ENCODE peak calls at places on chromosomes 13 and 19, in five cellular contexts. C is tibial nerve, O is mucosa of descending colon, A is colonic mucosa, D is GM12865. V is an unnamed sample.

GRCh38 chr19:14361824-14362223 is 19.4 kb upstream of the ADGRE5 start:
- DNase-seq in A (no peak), O (no peak), D (peak; percentile 76), C (no peak), V (no peak)

GRCh38 chr13:76397413-76397812 is 488.8 kb downstream of the KCTD12 start:
- DNase-seq in O (no peak), A (no peak), C (no peak), D (peak; percentile 5), V (no peak)

GRCh38 chr13:106373304-106373988 is 162.0 kb downstream of the EFNB2 start:
- DNase-seq in C (no peak), O (no peak), A (no peak), D (peak; percentile 77), V (no peak)

GRCh38 chr19:8320564-8321066 is 560 bp downstream of the NDUFA7 start:
- DNase-seq in O (peak; percentile 44), A (no peak), D (peak; percentile 40), C (no peak), V (no peak)

GRCh38 chr19:56110515-56111448 is 10.3 kb downstream of the ZNF787 start:
- DNase-seq in C (no peak), A (peak; percentile 55), O (peak; percentile 53), D (no peak), V (no peak)

GRCh38 chr13:40158218-40158617 is 502.8 kb downstream of the COG6 start:
- DNase-seq in O (no peak), A (no peak), D (no peak), C (no peak), V (no peak)

GRCh38 chr19:53294786-53295441 is 27.4 kb upstream of the VN1R4 start:
- DNase-seq in A (no peak), O (no peak), C (no peak), D (no peak), V (no peak)

GRCh38 chr13:80753951-80754350 is 413.0 kb upstream of the SPRY2 start:
- DNase-seq in D (no peak), O (no peak), A (no peak), C (no peak), V (no peak)

GRCh38 chr13:20400774-20401173 is 124.9 kb downstream of the CRYL1 start:
- DNase-seq in A (no peak), D (no peak), O (no peak), C (no peak), V (no peak)

GRCh38 chr13:49300716-49301589 is 53.2 kb downstream of the CDADC1 start:
- DNase-seq in C (peak; percentile 57), O (peak; percentile 63), D (peak; percentile 85), A (peak; percentile 69), V (no peak)

GRCh38 chr19:51123381-51124186 is 1.1 kb upstream of the SIGLEC9 start:
- DNase-seq in A (no peak), O (no peak), C (peak; percentile 51), D (no peak), V (peak; percentile 81)

DNA sequence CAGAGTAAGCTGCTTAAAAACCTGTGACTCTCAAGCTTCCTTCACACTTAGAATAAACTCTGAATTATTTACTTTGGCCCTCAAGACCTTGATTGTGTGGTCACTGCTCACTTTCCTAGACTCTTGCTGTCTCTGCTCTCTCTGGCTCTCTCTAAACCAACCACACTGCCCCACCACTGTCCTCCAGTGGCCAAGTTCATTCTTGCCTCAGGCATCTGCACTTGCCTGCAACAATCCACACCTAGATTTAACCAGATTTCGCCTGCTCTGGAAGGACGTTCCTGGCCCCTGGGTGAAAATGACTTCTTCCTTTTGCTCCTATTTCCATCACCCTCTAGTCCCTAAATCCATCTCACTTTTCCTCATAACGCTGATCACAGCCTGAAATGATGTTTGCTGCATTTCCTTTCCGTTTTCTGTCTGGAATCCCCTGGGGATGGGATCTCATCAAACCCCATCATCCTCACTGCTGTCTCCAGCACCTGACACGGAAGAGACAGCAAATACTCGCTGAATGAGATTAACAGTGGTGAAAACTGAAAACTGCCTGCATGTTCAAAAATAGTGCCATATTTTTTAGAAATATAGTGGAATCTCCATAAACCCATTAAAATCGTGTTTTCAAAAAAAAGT is 232.6 kb downstream of the UQCRFS1 start:
- DNase-seq in C (no peak), O (no peak), A (no peak), D (no peak), V (no peak)
- TF ChIP-seq CTCF in C (no peak), O (no peak), A (no peak), D (no peak), V (peak; percentile 71)

GRCh38 chr19:40254714-40255418 is 28.4 kb upstream of the CCNP start:
- DNase-seq in D (no peak), A (no peak), O (no peak), C (no peak), V (no peak)
- TF ChIP-seq CTCF in D (no peak), A (no peak), O (no peak), C (no peak), V (no peak)

DNA sequence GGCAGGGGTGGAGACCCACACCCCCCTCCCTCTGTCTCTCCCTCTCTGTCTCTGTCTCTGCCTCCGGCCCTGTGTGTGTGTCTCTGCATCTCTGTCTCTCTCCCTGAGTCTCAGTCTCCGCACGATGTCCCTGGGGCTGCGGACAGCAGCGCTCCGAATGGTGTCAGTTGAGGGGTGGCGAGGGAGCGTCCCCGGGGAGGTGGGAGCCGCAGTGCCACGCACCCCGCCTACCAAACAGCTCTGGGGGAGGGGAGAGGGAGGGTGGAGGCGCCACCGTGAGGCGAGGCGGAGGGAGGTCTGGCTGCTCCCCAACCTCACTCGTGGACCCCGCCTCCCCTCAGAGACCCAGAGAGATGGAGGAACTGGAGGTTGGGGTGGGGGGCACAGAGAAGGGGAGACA is 7.4 kb downstream of the ERFL start:
- DNase-seq in D (no peak), O (no peak), A (no peak), C (no peak), V (no peak)
- TF ChIP-seq CTCF in D (no peak), O (no peak), A (no peak), C (no peak), V (no peak)

GRCh38 chr13:98143157-98143553 is 261 bp downstream of the FARP1 start:
- DNase-seq in A (no peak), C (no peak), O (peak; percentile 54), D (no peak), V (no peak)

GRCh38 chr13:98142427-98143156 is at the start of gene FARP1:
- DNase-seq in C (peak; percentile 41), D (peak; percentile 80), A (peak; percentile 79), O (peak; percentile 78), V (peak; percentile 91)

GRCh38 chr13:98141938-98142426 is 912 bp upstream of the FARP1 start:
- DNase-seq in C (no peak), A (peak; percentile 27), O (peak; percentile 23), D (peak; percentile 37), V (no peak)

GRCh38 chr13:98143601-98144500 is 957 bp downstream of the FARP1 start:
- DNase-seq in A (peak; percentile 24), C (no peak), D (peak; percentile 18), O (peak; percentile 23), V (no peak)

DNA sequence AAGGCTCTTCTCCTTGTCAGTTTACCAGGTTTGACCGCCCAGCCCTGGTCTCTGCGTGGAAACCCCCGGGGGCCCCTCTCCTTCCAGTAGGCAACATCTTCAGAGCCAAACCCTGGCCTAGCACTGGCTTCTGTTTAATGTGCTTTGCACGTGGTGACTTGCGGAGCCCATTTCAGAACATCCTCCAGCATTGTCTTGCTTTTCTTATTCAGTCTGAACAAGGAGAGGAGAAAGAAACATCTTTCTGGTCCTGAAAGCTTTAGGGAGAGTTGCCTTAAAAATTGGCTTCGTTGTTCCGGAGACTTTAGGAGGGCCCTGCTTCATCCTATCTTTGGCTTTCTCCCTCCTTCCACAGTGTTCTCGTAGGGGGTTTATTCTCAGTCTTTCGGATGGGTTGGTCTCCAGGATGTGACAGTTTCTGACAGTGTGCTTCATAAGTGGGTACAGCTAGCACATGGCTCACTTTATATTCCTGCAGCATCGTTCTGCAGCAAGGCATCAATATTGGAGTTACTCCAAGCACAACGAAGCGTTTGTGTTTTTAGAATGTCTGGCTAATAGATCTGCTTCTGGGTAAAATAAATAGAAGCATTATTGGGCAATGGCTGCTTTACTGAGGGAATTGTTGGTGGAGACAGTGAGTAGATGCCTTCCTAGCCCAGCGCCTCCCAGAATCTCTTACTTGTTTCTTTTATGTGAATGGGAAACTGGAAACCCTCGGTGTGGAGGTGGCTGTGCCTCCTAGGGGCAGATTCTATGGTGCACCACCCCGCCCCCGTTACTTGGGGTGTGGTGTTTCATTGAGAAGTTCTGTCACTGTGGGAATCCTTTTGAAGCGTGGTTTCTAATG is 1.8 kb downstream of the FARP1 start:
- DNase-seq in C (no peak), D (peak; percentile 44), O (peak; percentile 34), A (peak; percentile 34), V (no peak)
- TF ChIP-seq CTCF in C (no peak), D (no peak), O (no peak), A (no peak), V (peak; percentile 64)

GRCh38 chr19:18221815-18222725 is 4.2 kb downstream of the PDE4C start:
- DNase-seq in O (no peak), A (no peak), C (no peak), D (no peak), V (no peak)
- TF ChIP-seq CTCF in O (no peak), A (no peak), C (no peak), D (no peak), V (no peak)

GRCh38 chr13:111856571-111856970 is 210.4 kb upstream of the SOX1 start:
- DNase-seq in D (no peak), A (no peak), C (no peak), O (no peak), V (peak; percentile 63)

GRCh38 chr13:111857336-111857735 is 209.6 kb upstream of the SOX1 start:
- DNase-seq in O (no peak), D (no peak), A (no peak), C (no peak), V (peak; percentile 51)

GRCh38 chr13:111859361-111860105 is 207.4 kb upstream of the SOX1 start:
- DNase-seq in D (no peak), O (no peak), A (no peak), C (no peak), V (peak; percentile 64)

GRCh38 chr13:111858571-111858970 is 208.4 kb upstream of the SOX1 start:
- DNase-seq in A (no peak), O (no peak), C (no peak), D (no peak), V (peak; percentile 76)

DNA sequence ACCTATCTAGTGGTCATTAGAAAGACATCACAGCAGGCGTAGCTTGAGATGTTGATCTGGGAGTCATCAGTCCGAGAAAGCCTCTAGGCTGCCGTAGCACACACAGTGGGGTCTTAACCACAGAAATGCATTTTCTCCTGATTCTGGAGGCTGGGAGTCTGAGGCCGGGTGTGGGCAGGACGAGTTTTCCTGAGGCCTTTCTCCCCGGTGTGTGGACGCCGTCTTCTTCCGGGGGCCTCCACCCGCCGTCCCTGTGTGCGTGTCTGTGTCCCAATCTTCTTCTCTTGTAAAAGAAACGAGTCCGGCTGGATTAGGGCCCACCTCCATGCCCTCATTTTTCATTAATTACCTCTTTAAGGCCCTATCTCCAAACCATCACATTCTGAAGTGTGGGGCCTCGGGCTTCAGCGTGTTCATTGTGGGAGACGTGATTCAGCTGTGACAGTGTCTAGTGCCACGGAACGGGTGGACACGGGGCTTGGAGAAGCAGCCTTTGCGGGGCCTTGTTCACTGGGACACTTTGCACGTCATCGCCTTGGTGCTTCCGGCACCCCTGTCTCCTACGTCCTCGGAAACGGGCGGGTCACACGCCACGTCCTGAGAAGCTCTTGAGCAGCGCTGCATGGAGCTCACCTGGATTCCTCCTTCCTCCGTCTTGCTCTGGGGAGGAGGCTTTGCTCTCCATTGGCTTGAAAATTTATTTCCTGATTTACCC is 208.9 kb upstream of the SOX1 start:
- DNase-seq in O (no peak), D (no peak), A (no peak), C (no peak), V (peak; percentile 87)
- TF ChIP-seq CTCF in O (no peak), D (no peak), A (no peak), C (no peak), V (no peak)

V was measured in chondrocyte.